ENCODE peak calls at places on chromosomes 6 and 20, in six cellular contexts. V is retina; L is activated CD4-positive, alpha-beta T cell treated with anti-CD3 and anti-CD28 coated beads, Interleukin-2, amount 50 U/mL, for 4 hours; H is stimulated activated CD4-positive, alpha-beta T cell treated with anti-CD3 and anti-CD28 coated beads, Interleukin-2, amount 100 ng/mL, for 48 hours; T is foreskin fibroblast; P is stomach. C is an unnamed sample.

GRCh38 chr6:146026873-146027272 is 2.0 kb upstream of the GRM1 start:
- DNase-seq in T (no peak), H (no peak), L (no peak), V (peak), P (no peak), C (no peak)

GRCh38 chr6:6696867-6697531 is 108.5 kb downstream of the LY86 start:
- DNase-seq in V (peak), L (no peak), T (peak), P (peak), H (peak), C (peak)

GRCh38 chr20:49420292-49420691 is 62.2 kb downstream of the KCNB1 start:
- DNase-seq in L (no peak), H (no peak), P (no peak), T (no peak), V (no peak), C (no peak)

GRCh38 chr6:40346241-40346640 is 240.9 kb downstream of the LRFN2 start:
- DNase-seq in L (no peak), P (no peak), V (no peak), H (no peak), T (no peak), C (no peak)

GRCh38 chr6:44731485-44732095 is 344.1 kb downstream of the CDC5L start:
- DNase-seq in H (no peak), L (no peak), V (no peak), P (no peak), T (no peak), C (no peak)

GRCh38 chr20:4303136-4303535 is 287.8 kb upstream of the RNF24 start:
- DNase-seq in H (no peak), T (no peak), P (no peak), L (no peak), V (no peak), C (no peak)

GRCh38 chr6:139029470-139030210 is 1.1 kb downstream of the ABRACL start:
- DNase-seq in V (peak), L (peak), H (peak), P (peak), T (peak), C (peak)

GRCh38 chr6:111558690-111559192 is 46.9 kb downstream of the TRAF3IP2 start:
- DNase-seq in P (no peak), L (no peak), H (no peak), T (no peak), V (no peak), C (no peak)

GRCh38 chr20:48783533-48784272 is 44.1 kb downstream of the PREX1 start:
- DNase-seq in P (no peak), H (no peak), T (no peak), L (no peak), V (no peak), C (no peak)

GRCh38 chr6:31345026-31345730 is 11.8 kb downstream of the HLA-B start:
- DNase-seq in V (no peak), P (no peak), H (no peak), T (no peak), L (no peak), C (no peak)

GRCh38 chr6:45637056-45637455 is 259.3 kb upstream of the SUPT3H start:
- DNase-seq in P (no peak), L (no peak), V (no peak), H (no peak), T (no peak), C (no peak)

GRCh38 chr6:139531148-139531547 is 156.7 kb upstream of the CITED2 start:
- DNase-seq in L (peak), P (no peak), T (no peak), V (no peak), H (peak), C (no peak)

GRCh38 chr20:45919536-45919933 is 7.6 kb upstream of the PLTP start:
- DNase-seq in P (peak), V (no peak), H (no peak), L (no peak), T (peak), C (no peak)

GRCh38 chr6:150874184-150874583 is 8.7 kb downstream of the MTHFD1L start:
- DNase-seq in V (no peak), P (no peak), T (no peak), L (no peak), H (no peak), C (no peak)

GRCh38 chr6:40796280-40797223 is 209.4 kb upstream of the LRFN2 start:
- DNase-seq in P (no peak), L (no peak), V (peak), H (no peak), T (no peak), C (no peak)

GRCh38 chr20:38049800-38050199 is 16.3 kb downstream of the RPRD1B start:
- DNase-seq in V (no peak), H (no peak), T (peak), L (no peak), P (no peak), C (no peak)

GRCh38 chr6:34546551-34547321 is 9.4 kb downstream of the SPDEF start:
- DNase-seq in H (no peak), P (peak), T (no peak), V (no peak), L (no peak), C (no peak)

GRCh38 chr6:148146717-148147116 is 195.9 kb upstream of the SASH1 start:
- DNase-seq in H (peak), L (peak), P (no peak), V (no peak), T (no peak), C (no peak)

GRCh38 chr20:13101701-13102100 is 92.9 kb downstream of the SPTLC3 start:
- DNase-seq in L (no peak), T (no peak), H (no peak), P (no peak), V (no peak), C (no peak)

GRCh38 chr20:23365390-23366165 is 3.6 kb downstream of the GZF1 start:
- DNase-seq in P (no peak), H (no peak), V (no peak), T (no peak), L (no peak), C (no peak)

GRCh38 chr6:83086751-83087150 is 19.3 kb downstream of the DOP1A start:
- DNase-seq in T (no peak), H (no peak), L (no peak), P (no peak), V (no peak), C (no peak)

GRCh38 chr6:7630792-7631191 is 40.8 kb downstream of the SNRNP48 start:
- DNase-seq in L (no peak), V (no peak), P (no peak), H (no peak), T (no peak), C (no peak)

GRCh38 chr20:16412896-16413295 is 160.4 kb downstream of the KIF16B start:
- DNase-seq in L (no peak), H (no peak), P (no peak), T (peak), V (no peak), C (no peak)

GRCh38 chr6:36033935-36034334 is 6.3 kb downstream of the MAPK14 start:
- DNase-seq in H (peak), P (no peak), L (peak), T (peak), V (no peak), C (no peak)

GRCh38 chr6:148566664-148567350 is 180.0 kb upstream of the UST start:
- DNase-seq in L (no peak), V (no peak), P (no peak), T (no peak), H (no peak), C (no peak)

GRCh38 chr6:91185072-91185471 is 598.2 kb upstream of the MAP3K7 start:
- DNase-seq in T (no peak), P (no peak), H (no peak), V (no peak), L (no peak), C (no peak)

GRCh38 chr6:44702292-44702691 is 314.8 kb downstream of the CDC5L start:
- DNase-seq in T (no peak), L (no peak), V (no peak), H (no peak), P (no peak), C (no peak)

GRCh38 chr6:76772951-76773350 is 690.3 kb downstream of the HTR1B start:
- DNase-seq in T (no peak), V (no peak), H (no peak), P (no peak), L (no peak), C (no peak)

GRCh38 chr6:118712955-118713354 is 61.6 kb upstream of the CEP85L start:
- DNase-seq in H (no peak), V (no peak), L (no peak), P (no peak), T (peak), C (no peak)

GRCh38 chr20:36384022-36384619 is 78.0 kb downstream of the DLGAP4 start:
- DNase-seq in P (no peak), T (no peak), V (peak), L (peak), H (peak), C (no peak)

GRCh38 chr6:47810885-47811284 is 29.1 kb downstream of the OPN5 start:
- DNase-seq in P (no peak), T (no peak), L (no peak), V (no peak), H (no peak), C (no peak)

GRCh38 chr20:54275359-54276108 is 67.6 kb downstream of the PFDN4 start:
- DNase-seq in H (no peak), T (no peak), L (no peak), P (no peak), V (no peak), C (no peak)